ENCODE peak calls at places on chromosomes 3 and 15, in six cellular contexts. S, F, G, L, T and B are unnamed samples.

GRCh38 chr3:101851072-101851471 is 1.8 kb downstream of the NFKBIZ start:
- DNase-seq in F (no peak), S (no peak), T (no peak), G (no peak), L (no peak), B (no peak)

GRCh38 chr3:60307800-60308199 is 943.5 kb downstream of the FHIT start:
- DNase-seq in G (no peak), S (no peak), L (no peak), T (no peak), F (no peak), B (no peak)

GRCh38 chr3:73029321-73029796 is 32.1 kb upstream of the EBLN2 start:
- DNase-seq in L (no peak), G (no peak), F (peak; percentile 78), S (no peak), T (no peak), B (no peak)

GRCh38 chr15:48996276-48996675 is 32.6 kb upstream of the SHC4 start:
- DNase-seq in G (no peak), S (no peak), T (no peak), L (no peak), F (no peak), B (no peak)

GRCh38 chr3:134737520-134737919 is 57.5 kb upstream of the EPHB1 start:
- DNase-seq in S (no peak), T (no peak), G (no peak), L (no peak), F (no peak), B (no peak)

GRCh38 chr15:88243895-88244787 is 12.4 kb downstream of the NTRK3 start:
- DNase-seq in T (no peak), F (peak; percentile 51), L (peak; percentile 25), G (peak; percentile 5), S (no peak), B (no peak)

GRCh38 chr3:194572944-194573491 is 60.2 kb downstream of the TMEM44 start:
- DNase-seq in G (no peak), T (no peak), F (peak; percentile 73), L (no peak), S (no peak), B (no peak)

GRCh38 chr3:135456182-135456790 is 509.2 kb upstream of the PPP2R3A start:
- DNase-seq in T (peak; percentile 11), S (peak; percentile 43), F (no peak), G (no peak), L (no peak), B (no peak)

GRCh38 chr3:44309500-44309899 is 29.1 kb upstream of the TCAIM start:
- DNase-seq in G (no peak), S (no peak), F (no peak), L (no peak), T (no peak), B (no peak)

GRCh38 chr3:123090700-123091585 is 24.1 kb downstream of the PDIA5 start:
- DNase-seq in G (no peak), T (no peak), S (peak; percentile 29), L (no peak), F (no peak), B (no peak)

GRCh38 chr15:83092309-83092976 is 15.0 kb upstream of the TM6SF1 start:
- DNase-seq in T (no peak), S (no peak), G (no peak), L (no peak), F (peak; percentile 81), B (peak; percentile 76)

GRCh38 chr3:134406331-134407246 is 32.3 kb upstream of the AMOTL2 start:
- DNase-seq in L (no peak), G (peak; percentile 82), S (peak; percentile 82), F (peak; percentile 5), T (peak; percentile 57), B (peak; percentile 87)

GRCh38 chr15:42919794-42920280 is 741 bp downstream of the TTBK2 start:
- DNase-seq in G (no peak), L (peak; percentile 23), T (no peak), S (no peak), F (peak; percentile 41), B (no peak)

GRCh38 chr3:184238246-184238818 is 8.9 kb downstream of the VWA5B2 start:
- DNase-seq in L (no peak), F (no peak), S (no peak), G (no peak), T (no peak), B (no peak)

GRCh38 chr15:47296911-47297310 is 420.4 kb upstream of the SEMA6D start:
- DNase-seq in G (no peak), S (no peak), L (no peak), T (no peak), F (no peak), B (no peak)

GRCh38 chr3:73056365-73057150 is 4.9 kb upstream of the EBLN2 start:
- DNase-seq in L (peak; percentile 46), G (no peak), T (no peak), S (peak; percentile 28), F (peak; percentile 76), B (no peak)

GRCh38 chr3:123610331-123610730 is 25.5 kb upstream of the HACD2 start:
- DNase-seq in G (no peak), S (peak; percentile 96), L (no peak), T (no peak), F (no peak), B (no peak)

GRCh38 chr3:192494176-192494575 is 233.2 kb downstream of the FGF12 start:
- DNase-seq in L (no peak), S (no peak), F (peak; percentile 21), T (no peak), G (peak; percentile 83), B (no peak)

GRCh38 chr3:185176756-185177359 is 24.0 kb upstream of the C3orf70 start:
- DNase-seq in L (peak; percentile 46), S (peak; percentile 62), G (peak; percentile 31), T (no peak), F (peak; percentile 60), B (no peak)

GRCh38 chr3:183779896-183780450 is 45.4 kb downstream of the MAP6D1 start:
- DNase-seq in T (no peak), G (no peak), S (no peak), F (no peak), L (no peak), B (no peak)

GRCh38 chr3:162130582-162130981 is 634.0 kb downstream of the OTOL1 start:
- DNase-seq in S (no peak), L (no peak), F (no peak), G (no peak), T (no peak), B (no peak)